ENCODE peak calls at places on chromosomes 13 and 19, in ten cellular contexts. X, Q, N, R, W, B, V, F, M and S are unnamed samples.

GRCh38 chr19:44741841-44742352 is 6.6 kb upstream of the BCL3 start:
- DNase-seq in X (peak; percentile 99), Q (peak; percentile 97), N (peak; percentile 98), R (no peak), W (peak; percentile 100), B (peak; percentile 100), V (peak; percentile 99), F (peak; percentile 96), M (peak; percentile 100), S (peak; percentile 99)

GRCh38 chr19:51365211-51366049 is 758 bp downstream of the ETFB start:
- DNase-seq in X (peak; percentile 38), Q (no peak), N (peak; percentile 42), R (no peak), W (peak; percentile 57), B (peak; percentile 39), V (peak; percentile 57), F (peak; percentile 31), M (peak; percentile 57), S (peak; percentile 36)

GRCh38 chr19:36207605-36208252 is 6.7 kb downstream of the ZNF565 start:
- DNase-seq in X (no peak), Q (no peak), N (no peak), R (no peak), W (no peak), B (no peak), V (no peak), F (no peak), M (no peak), S (no peak)

GRCh38 chr19:50480281-50481111 is 3.8 kb upstream of the GARIN5A start:
- DNase-seq in X (no peak), Q (no peak), N (no peak), R (peak; percentile 10), W (no peak), B (no peak), V (peak; percentile 39), F (no peak), M (no peak), S (no peak)

GRCh38 chr13:111062305-111062704 is 52.8 kb upstream of the ARHGEF7 start:
- DNase-seq in X (no peak), Q (no peak), N (no peak), R (no peak), W (no peak), B (no peak), V (no peak), F (no peak), M (no peak), S (no peak)

GRCh38 chr19:54803410-54803809 is at the start of gene KIR2DL4:
- DNase-seq in X (no peak), Q (no peak), N (no peak), R (no peak), W (no peak), B (no peak), V (no peak), F (no peak), M (no peak), S (no peak)

GRCh38 chr19:47700934-47701716 is 12.1 kb upstream of the EHD2 start:
- DNase-seq in X (no peak), Q (no peak), N (no peak), R (peak; percentile 14), W (no peak), B (no peak), V (no peak), F (peak; percentile 33), M (no peak), S (no peak)

GRCh38 chr19:52665529-52665928 is 27.4 kb upstream of the ZNF83 start:
- DNase-seq in X (no peak), Q (no peak), N (peak; percentile 59), R (no peak), W (no peak), B (no peak), V (no peak), F (no peak), M (no peak), S (no peak)

GRCh38 chr13:46124967-46125933 is 20.4 kb upstream of the CPB2 start:
- DNase-seq in X (no peak), Q (no peak), N (no peak), R (no peak), W (no peak), B (no peak), V (no peak), F (peak; percentile 95), M (no peak), S (no peak)

GRCh38 chr13:46126074-46126473 is 21.2 kb upstream of the CPB2 start:
- DNase-seq in X (no peak), Q (no peak), N (no peak), R (no peak), W (no peak), B (no peak), V (no peak), F (no peak), M (no peak), S (no peak)

GRCh38 chr13:46126552-46127171 is 21.8 kb upstream of the CPB2 start:
- DNase-seq in X (no peak), Q (peak; percentile 61), N (peak; percentile 75), R (peak; percentile 82), W (peak; percentile 19), B (peak; percentile 42), V (peak; percentile 63), F (peak; percentile 96), M (peak; percentile 84), S (peak; percentile 61)

GRCh38 chr13:46122304-46122703 is 17.5 kb upstream of the CPB2 start:
- DNase-seq in X (no peak), Q (no peak), N (no peak), R (no peak), W (no peak), B (no peak), V (no peak), F (no peak), M (no peak), S (no peak)

DNA sequence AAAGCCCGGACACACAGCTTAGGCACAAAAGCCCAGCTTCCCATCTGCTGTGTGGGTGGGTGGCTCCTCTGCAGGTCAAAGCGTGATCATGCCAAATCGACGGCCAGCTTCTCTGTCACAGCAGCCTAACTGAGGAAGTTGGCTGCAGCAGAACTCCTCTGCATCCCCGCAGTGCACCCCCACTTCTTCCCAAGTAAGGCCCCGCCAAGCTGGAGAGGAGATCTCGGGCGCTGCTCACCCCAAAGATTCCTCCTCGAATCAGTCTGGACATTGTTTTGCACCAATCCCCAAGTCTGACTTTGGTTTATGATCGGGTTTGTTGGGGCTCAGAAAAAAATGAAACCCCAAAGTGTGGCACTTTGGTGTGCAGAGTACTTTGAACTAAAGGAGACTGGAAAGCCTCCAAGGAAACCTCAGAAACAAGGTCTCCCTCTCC is 19.7 kb upstream of the CPB2 start:
- DNase-seq in X (no peak), Q (no peak), N (no peak), R (no peak), W (no peak), B (no peak), V (no peak), F (no peak), M (no peak), S (no peak)
- TF ChIP-seq CTCF in X (no peak), Q (no peak), N (no peak), R (no peak), W (no peak), B (no peak), V (no peak), F (no peak), M (no peak), S (no peak)

GRCh38 chr13:30581582-30581981 is 36.1 kb upstream of the USPL1 start:
- DNase-seq in X (no peak), Q (no peak), N (no peak), R (no peak), W (no peak), B (peak; percentile 8), V (no peak), F (peak; percentile 48), M (peak; percentile 39), S (peak; percentile 9)
- TF ChIP-seq CTCF in X (no peak), Q (no peak), N (peak; percentile 42), R (no peak), W (no peak), B (peak; percentile 30), V (no peak), F (peak; percentile 60), M (peak; percentile 44), S (no peak)

GRCh38 chr19:18683955-18684641 is 618 bp downstream of the CRTC1 start:
- DNase-seq in X (no peak), Q (no peak), N (no peak), R (no peak), W (no peak), B (no peak), V (peak; percentile 61), F (no peak), M (no peak), S (no peak)

GRCh38 chr19:18685597-18686164 is 2.2 kb downstream of the CRTC1 start:
- DNase-seq in X (no peak), Q (no peak), N (no peak), R (no peak), W (no peak), B (no peak), V (no peak), F (no peak), M (peak; percentile 3), S (no peak)

GRCh38 chr19:18684642-18684993 is 1.1 kb downstream of the CRTC1 start:
- DNase-seq in X (no peak), Q (no peak), N (no peak), R (no peak), W (no peak), B (no peak), V (no peak), F (no peak), M (no peak), S (no peak)

GRCh38 chr19:18682807-18683108 is 722 bp upstream of the CRTC1 start:
- DNase-seq in X (no peak), Q (no peak), N (no peak), R (no peak), W (no peak), B (no peak), V (no peak), F (no peak), M (no peak), S (no peak)

DNA sequence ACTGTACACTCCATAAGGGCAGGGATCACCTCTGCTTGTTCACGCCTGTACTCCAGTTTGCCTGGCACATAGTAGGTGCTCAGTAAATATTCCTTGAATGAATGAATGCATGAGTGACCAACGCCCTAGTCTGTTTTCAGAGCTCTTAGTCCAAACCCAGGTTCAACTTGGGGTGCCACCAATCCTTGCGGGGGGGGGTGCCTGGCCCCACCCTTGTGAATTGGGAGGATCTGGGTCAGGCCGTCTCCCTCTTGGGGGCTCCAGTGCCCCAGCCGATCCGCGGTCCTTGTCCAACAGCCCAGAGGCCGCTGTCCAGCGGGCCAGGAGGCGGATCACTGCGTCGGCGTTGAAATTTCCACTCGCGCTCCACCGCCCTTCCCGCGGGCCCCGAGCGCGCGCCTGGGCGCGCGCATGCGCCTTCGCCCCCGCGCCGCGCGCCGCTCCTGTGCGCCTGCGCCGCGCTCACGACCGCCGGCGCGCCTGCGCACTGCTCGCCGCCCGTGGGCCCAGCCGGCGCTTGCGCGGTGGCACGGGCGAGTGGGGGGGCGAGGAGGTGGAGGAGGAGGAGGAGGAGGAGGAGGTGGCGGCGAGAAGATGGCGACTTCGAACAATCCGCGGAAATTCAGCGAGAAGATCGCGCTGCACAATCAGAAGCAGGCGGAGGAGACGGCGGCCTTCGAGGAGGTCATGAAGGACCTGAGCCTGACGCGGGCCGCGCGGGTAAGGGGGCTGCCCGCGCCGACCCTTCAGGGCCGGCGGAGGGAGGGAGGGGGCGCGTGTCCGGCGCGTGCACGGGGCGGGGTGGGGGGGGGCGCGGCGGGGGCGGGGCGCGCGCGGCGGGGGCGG is at the start of gene CRTC1:
- DNase-seq in X (peak; percentile 70), Q (peak; percentile 86), N (peak; percentile 85), R (peak; percentile 91), W (peak; percentile 87), B (peak; percentile 78), V (peak; percentile 96), F (peak; percentile 94), M (peak; percentile 87), S (peak; percentile 89)
- TF ChIP-seq CTCF in X (no peak), Q (no peak), N (no peak), R (no peak), W (no peak), B (no peak), V (no peak), F (no peak), M (no peak), S (no peak)

GRCh38 chr19:32196690-32197420 is 148.6 kb upstream of the ZNF507 start:
- DNase-seq in X (no peak), Q (no peak), N (no peak), R (no peak), W (no peak), B (no peak), V (no peak), F (no peak), M (no peak), S (no peak)

GRCh38 chr19:32188921-32189320 is 156.5 kb upstream of the ZNF507 start:
- DNase-seq in X (no peak), Q (no peak), N (no peak), R (no peak), W (no peak), B (no peak), V (no peak), F (no peak), M (no peak), S (no peak)

GRCh38 chr19:32195706-32196610 is 149.5 kb upstream of the ZNF507 start:
- DNase-seq in X (no peak), Q (no peak), N (no peak), R (no peak), W (no peak), B (no peak), V (no peak), F (no peak), M (no peak), S (no peak)

GRCh38 chr19:32189956-32190706 is 155.3 kb upstream of the ZNF507 start:
- DNase-seq in X (no peak), Q (no peak), N (no peak), R (no peak), W (no peak), B (no peak), V (no peak), F (no peak), M (no peak), S (no peak)

GRCh38 chr19:32191921-32192320 is 153.5 kb upstream of the ZNF507 start:
- DNase-seq in X (no peak), Q (no peak), N (no peak), R (no peak), W (no peak), B (no peak), V (no peak), F (no peak), M (no peak), S (no peak)
- TF ChIP-seq CTCF in X (no peak), Q (no peak), N (no peak), R (no peak), W (no peak), B (no peak), V (no peak), F (no peak), M (no peak), S (no peak)